ENCODE peak calls at places on chromosomes 16 and 17, in seven cellular contexts. B, A, Q, R, P, G and D are unnamed samples.

GRCh38 chr17:81831563-81831956 is 1.5 kb downstream of the MCRIP1 start:
- DNase-seq in B (no peak), A (no peak), Q (no peak), R (no peak), P (no peak), G (no peak), D (no peak)

GRCh38 chr17:74274060-74274702 is at the start of gene DNAI2:
- DNase-seq in B (no peak), A (no peak), Q (no peak), R (no peak), P (no peak), G (no peak), D (no peak)

GRCh38 chr16:23185661-23186060 is 3.1 kb downstream of the SCNN1G start:
- DNase-seq in B (no peak), A (peak; percentile 35), Q (no peak), R (no peak), P (no peak), G (no peak), D (no peak)

GRCh38 chr17:38507436-38507835 is 79.2 kb downstream of the ARHGAP23 start:
- DNase-seq in B (no peak), A (no peak), Q (no peak), R (no peak), P (no peak), G (peak; percentile 41), D (no peak)

GRCh38 chr16:14378131-14378551 is 251.9 kb downstream of the PARN start:
- DNase-seq in B (peak; percentile 51), A (no peak), Q (peak; percentile 87), R (peak; percentile 63), P (peak; percentile 95), G (peak; percentile 87), D (no peak)

GRCh38 chr16:30395155-30395991 is at the start of gene ZNF48:
- DNase-seq in B (peak; percentile 84), A (peak; percentile 88), Q (peak; percentile 70), R (peak; percentile 93), P (peak; percentile 93), G (peak; percentile 98), D (peak; percentile 77)

GRCh38 chr16:69709456-69710084 is 16.8 kb downstream of the NQO1 start:
- DNase-seq in B (no peak), A (no peak), Q (peak; percentile 70), R (no peak), P (peak; percentile 75), G (peak; percentile 78), D (no peak)

GRCh38 chr16:51151951-51152663 is 1.0 kb upstream of the SALL1 start:
- DNase-seq in B (no peak), A (peak; percentile 38), Q (no peak), R (no peak), P (peak; percentile 93), G (peak; percentile 96), D (no peak)

GRCh38 chr17:35265071-35265470 is 22.2 kb downstream of the SLFN5 start:
- DNase-seq in B (no peak), A (no peak), Q (no peak), R (no peak), P (no peak), G (no peak), D (no peak)

GRCh38 chr16:4767872-4768548 is 1.0 kb upstream of the ZNF500 start:
- DNase-seq in B (peak; percentile 27), A (peak; percentile 37), Q (peak; percentile 79), R (peak; percentile 52), P (peak; percentile 23), G (peak; percentile 52), D (no peak)

GRCh38 chr17:35804658-35805192 is 4.6 kb upstream of the TAF15 start:
- DNase-seq in B (no peak), A (peak; percentile 47), Q (peak; percentile 92), R (peak; percentile 64), P (peak; percentile 94), G (peak; percentile 93), D (no peak)

GRCh38 chr17:6823011-6823442 is 8.5 kb downstream of the TEKT1 start:
- DNase-seq in B (no peak), A (no peak), Q (peak; percentile 65), R (no peak), P (peak; percentile 65), G (peak; percentile 82), D (no peak)

GRCh38 chr17:6244253-6244652 is 174.1 kb downstream of the WSCD1 start:
- DNase-seq in B (no peak), A (no peak), Q (no peak), R (no peak), P (no peak), G (no peak), D (no peak)

GRCh38 chr17:787641-788221 is 5.6 kb downstream of the MRM3 start:
- DNase-seq in B (peak; percentile 11), A (peak; percentile 89), Q (no peak), R (no peak), P (no peak), G (no peak), D (no peak)

GRCh38 chr17:50565559-50566350 is 5.2 kb downstream of the CACNA1G start:
- DNase-seq in B (no peak), A (no peak), Q (no peak), R (no peak), P (no peak), G (no peak), D (no peak)

DNA sequence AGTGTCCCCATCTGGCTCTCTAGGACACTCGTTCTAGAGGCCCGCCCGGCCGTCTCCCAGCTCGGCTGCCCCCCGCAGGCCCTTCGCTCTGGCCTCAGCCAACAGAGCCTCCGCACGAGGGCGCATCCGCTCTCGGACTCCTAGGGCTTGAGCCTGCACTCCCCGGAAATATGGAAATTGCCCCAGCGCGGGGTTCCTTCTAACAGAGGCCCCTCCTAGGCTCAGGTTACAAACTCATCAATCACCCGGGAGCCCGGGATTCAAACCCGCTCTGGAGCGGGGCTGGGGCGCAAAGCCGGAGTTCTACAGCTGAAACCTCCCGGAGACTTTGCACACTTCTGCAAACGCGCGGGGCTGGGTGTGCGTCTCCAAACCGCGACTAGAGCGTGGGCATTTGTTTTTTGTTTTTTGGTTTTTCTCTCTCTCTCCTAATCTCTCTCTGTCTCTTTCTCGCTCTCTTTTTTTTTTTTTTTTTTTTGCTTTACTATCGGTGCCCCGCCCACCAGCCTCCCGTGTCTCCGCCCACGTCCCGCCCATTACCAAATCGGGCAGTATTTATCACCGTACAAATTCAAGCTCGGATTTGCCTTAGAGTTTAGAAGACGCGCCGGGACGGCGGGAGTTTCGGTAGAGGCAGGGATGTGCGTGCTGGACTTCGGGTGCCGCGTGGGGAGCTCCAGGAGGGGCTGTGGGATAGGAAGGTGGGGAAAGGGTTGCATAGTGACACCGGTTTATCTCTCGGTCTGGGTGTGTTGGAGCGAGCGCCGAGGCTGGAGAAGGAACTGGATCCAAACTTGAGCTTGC is 2.4 kb upstream of the FOXL1 start:
- DNase-seq in B (peak; percentile 48), A (peak; percentile 61), Q (peak; percentile 94), R (peak; percentile 97), P (peak; percentile 94), G (peak; percentile 99), D (no peak)
- TF ChIP-seq CTCF in B (peak; percentile 39), A (peak; percentile 29), Q (peak; percentile 67), R (peak; percentile 84), P (peak; percentile 83), G (peak; percentile 89), D (no peak)

GRCh38 chr17:40065041-40065770 is 2.4 kb downstream of the THRA start:
- DNase-seq in B (no peak), A (no peak), Q (no peak), R (peak; percentile 89), P (peak; percentile 42), G (peak; percentile 69), D (no peak)

GRCh38 chr17:40062347-40063033 is at the start of gene THRA:
- DNase-seq in B (peak; percentile 67), A (peak; percentile 72), Q (peak; percentile 54), R (peak; percentile 100), P (peak; percentile 43), G (peak; percentile 86), D (peak; percentile 79)

GRCh38 chr17:40061532-40062038 is 1.2 kb upstream of the THRA start:
- DNase-seq in B (no peak), A (no peak), Q (no peak), R (no peak), P (no peak), G (no peak), D (no peak)

GRCh38 chr17:40063915-40064531 is 1.3 kb downstream of the THRA start:
- DNase-seq in B (peak; percentile 80), A (no peak), Q (no peak), R (no peak), P (no peak), G (no peak), D (no peak)

DNA sequence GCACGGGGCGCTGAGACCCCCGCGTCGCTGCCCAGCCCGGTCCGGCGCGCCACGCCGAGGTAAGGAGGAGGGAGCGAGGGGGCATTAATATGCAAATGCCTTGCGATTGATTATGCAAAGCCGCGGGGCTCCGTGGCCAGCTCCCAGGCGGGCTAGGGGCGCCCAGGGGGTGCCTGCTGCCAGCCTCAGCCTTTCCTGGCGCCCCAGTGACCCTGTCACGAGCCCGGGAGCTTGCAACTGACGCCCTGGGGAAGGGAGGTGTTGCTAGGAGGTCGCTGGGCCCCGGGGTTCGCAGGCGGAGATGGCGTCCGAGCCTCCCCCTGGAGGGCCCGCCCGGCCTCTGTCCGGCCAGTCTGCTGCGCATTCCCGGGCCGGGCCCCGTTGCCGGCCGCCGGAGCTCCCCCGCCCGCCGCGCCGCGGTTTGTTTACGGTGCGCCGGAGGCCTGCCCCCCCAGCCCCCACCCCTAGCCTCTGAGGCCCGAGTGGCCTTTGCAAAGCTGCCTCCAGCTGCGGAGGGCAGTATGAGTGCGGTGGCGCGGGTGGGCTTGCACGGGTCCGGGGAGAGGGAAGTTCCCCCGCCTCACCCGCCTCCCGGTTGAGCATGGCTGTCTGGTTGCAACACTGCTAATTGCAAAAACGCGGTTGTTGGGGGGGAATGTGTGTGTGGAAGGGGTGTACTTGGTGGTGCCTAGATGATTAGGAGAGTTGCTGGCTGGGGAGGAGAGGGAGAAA is 435 bp downstream of the THRA start:
- DNase-seq in B (peak; percentile 60), A (peak; percentile 53), Q (peak; percentile 31), R (peak; percentile 94), P (peak; percentile 37), G (peak; percentile 54), D (no peak)
- TF ChIP-seq CTCF in B (no peak), A (peak; percentile 15), Q (no peak), R (no peak), P (no peak), G (no peak), D (no peak)

GRCh38 chr17:20095366-20096080 is 86.4 kb downstream of the SPECC1 start:
- DNase-seq in B (peak; percentile 53), A (peak; percentile 32), Q (peak; percentile 43), R (peak; percentile 22), P (peak; percentile 35), G (peak; percentile 63), D (no peak)
- TF ChIP-seq CTCF in B (no peak), A (peak; percentile 20), Q (peak; percentile 39), R (peak; percentile 19), P (peak; percentile 52), G (peak; percentile 41), D (no peak)

GRCh38 chr17:58679263-58680037 is 12.4 kb downstream of the TEX14 start:
- DNase-seq in B (no peak), A (no peak), Q (peak; percentile 82), R (no peak), P (no peak), G (no peak), D (no peak)
- TF ChIP-seq CTCF in B (no peak), A (no peak), Q (no peak), R (no peak), P (no peak), G (no peak), D (no peak)